ENCODE peak calls at places on chromosomes 3 and 15, in eight cellular contexts. N is K562, U is gastrocnemius medialis, F is HCT116, D is body of pancreas, J is adrenal gland, Q is prostate gland, A is uterus. G is an unnamed sample. For H3K4me1, the result is how much of the 10 kb centered on the place peaks cover.

GRCh38 chr3:124796477-124796876 is 66.2 kb downstream of the UMPS start:
- DNase-seq in N (no peak), U (no peak), F (no peak), D (no peak), J (no peak), Q (no peak), A (no peak), G (no peak)

GRCh38 chr3:115401298-115401697 is 222.0 kb upstream of the GAP43 start:
- DNase-seq in N (no peak), U (no peak), F (no peak), D (no peak), J (no peak), Q (no peak), A (no peak), G (no peak)

GRCh38 chr3:51392301-51393095 is 1.4 kb downstream of the RBM15B start:
- DNase-seq in N (no peak), U (no peak), F (no peak), D (no peak), J (peak), Q (no peak), A (no peak), G (no peak)

GRCh38 chr3:126923423-126923822 is 59.5 kb upstream of the PLXNA1 start:
- DNase-seq in N (no peak), U (no peak), F (no peak), D (no peak), J (no peak), Q (no peak), A (no peak), G (no peak)

GRCh38 chr3:155391104-155391503 is 97.6 kb upstream of the STRIT1 start:
- DNase-seq in N (no peak), U (no peak), F (no peak), D (no peak), J (no peak), Q (no peak), A (no peak), G (no peak)

GRCh38 chr3:71101581-71101980 is 481.9 kb downstream of the FOXP1 start:
- DNase-seq in N (no peak), U (no peak), F (no peak), D (no peak), J (no peak), Q (no peak), A (no peak), G (no peak)

GRCh38 chr3:197809356-197810020 is 18.4 kb downstream of the LRCH3 start:
- DNase-seq in N (no peak), U (no peak), F (no peak), D (no peak), J (no peak), Q (no peak), A (no peak), G (no peak)

GRCh38 chr15:66039117-66039860 is 170.0 kb downstream of the RAB11A start:
- DNase-seq in N (no peak), U (no peak), F (no peak), D (no peak), J (no peak), Q (no peak), A (no peak), G (no peak)

GRCh38 chr15:84901540-84901939 is 17.1 kb downstream of the SLC28A1 start:
- DNase-seq in N (no peak), U (no peak), F (no peak), D (no peak), J (no peak), Q (no peak), A (no peak), G (no peak)

GRCh38 chr3:129453732-129454131 is 13.7 kb downstream of the IFT122 start:
- DNase-seq in N (no peak), U (no peak), F (no peak), D (no peak), J (peak), Q (no peak), A (no peak), G (no peak)

GRCh38 chr3:94440767-94441493 is 378.1 kb downstream of the NSUN3 start:
- DNase-seq in N (no peak), U (no peak), F (no peak), D (no peak), J (no peak), Q (no peak), A (no peak), G (no peak)

GRCh38 chr3:151562901-151563300 is 102.0 kb upstream of the IGSF10 start:
- DNase-seq in N (no peak), U (no peak), F (no peak), D (no peak), J (no peak), Q (no peak), A (no peak), G (no peak)

GRCh38 chr3:101676765-101677435 is at the start of gene ZBTB11:
- DNase-seq in N (peak), U (peak), F (peak), D (peak), J (peak), Q (peak), A (peak), G (peak)

GRCh38 chr15:73564255-73564654 is 68.9 kb downstream of the NPTN start:
- DNase-seq in N (peak), U (peak), F (peak), D (peak), J (no peak), Q (peak), A (no peak), G (no peak)

GRCh38 chr3:65356331-65357286 is 668.8 kb upstream of the ADAMTS9 start:
- DNase-seq in N (no peak), U (no peak), F (no peak), D (no peak), J (no peak), Q (no peak), A (no peak), G (no peak)

GRCh38 chr15:43134157-43134637 is 811 bp downstream of the TMEM62 start:
- DNase-seq in N (peak), U (no peak), F (no peak), D (no peak), J (no peak), Q (no peak), A (no peak), G (no peak)

GRCh38 chr15:62639906-62640605 is 402.5 kb upstream of the TPM1 start:
- DNase-seq in N (no peak), U (no peak), F (no peak), D (no peak), J (no peak), Q (no peak), A (no peak), G (no peak)

GRCh38 chr15:29685156-29686078 is 136.9 kb downstream of the TJP1 start:
- DNase-seq in N (no peak), U (no peak), F (no peak), D (no peak), J (no peak), Q (no peak), A (no peak), G (no peak)

GRCh38 chr3:42032693-42033349 is 58.3 kb upstream of the TRAK1 start:
- DNase-seq in N (no peak), U (peak), F (no peak), D (peak), J (peak), Q (peak), A (peak), G (peak)

DNA sequence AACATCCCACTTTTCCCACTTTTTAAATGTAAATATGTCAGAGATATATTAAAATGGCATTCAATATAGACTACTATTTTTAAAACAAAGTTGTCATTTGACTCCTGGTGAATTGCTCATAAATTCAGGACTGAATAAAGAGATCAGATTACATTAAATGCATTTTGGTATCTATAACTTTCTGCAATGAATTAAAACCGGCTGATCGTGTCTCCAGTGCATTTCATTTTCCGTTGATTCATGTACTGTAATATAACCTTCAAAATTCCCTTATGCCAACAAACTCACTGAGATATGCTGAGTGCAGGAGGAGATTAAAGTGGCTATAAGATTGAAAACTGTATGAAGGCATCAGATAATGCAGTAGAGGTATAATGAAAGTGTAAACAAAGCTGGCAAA is 361.1 kb upstream of the CDIN1 start:
- DNase-seq in N (no peak), U (no peak), F (no peak), D (no peak), J (no peak), Q (no peak), A (no peak), G (no peak)
- TF ChIP-seq POLR2A in N (no peak), U (no peak), F (no peak), D (no peak), J (no peak), Q (no peak), A (no peak), G (no peak)

DNA sequence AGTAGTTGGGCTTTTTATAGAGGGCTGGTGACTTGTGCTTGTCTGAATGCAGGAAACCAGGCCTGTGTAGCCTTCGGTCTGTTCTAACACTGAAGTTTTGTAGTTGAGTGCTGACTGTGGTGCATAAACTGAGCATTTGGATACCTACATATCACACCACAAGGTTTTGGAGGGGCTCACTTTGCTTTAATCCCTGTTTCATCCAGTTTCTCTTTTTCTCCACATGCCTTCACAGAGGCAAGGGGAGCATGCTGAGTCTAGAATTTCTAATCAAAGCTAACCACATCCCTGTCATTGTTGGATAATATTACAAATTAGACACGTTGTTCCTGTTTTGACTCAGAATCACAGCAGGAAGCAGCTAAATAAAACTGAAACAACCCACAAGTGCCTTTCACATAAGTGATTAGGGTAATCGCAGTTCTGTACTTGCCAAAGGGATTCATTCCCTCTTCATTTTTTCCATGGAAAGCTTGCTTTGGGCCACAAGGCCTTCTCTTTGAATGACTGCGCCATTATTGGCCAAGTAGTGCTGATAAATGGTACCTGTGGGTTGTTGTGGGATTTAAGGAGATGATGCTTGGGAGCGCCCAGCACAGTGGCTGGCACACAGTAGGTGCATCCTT is 48.9 kb downstream of the TGFBR2 start:
- DNase-seq in N (no peak), U (no peak), F (no peak), D (no peak), J (no peak), Q (no peak), A (no peak), G (no peak)
- H3K4me1 ChIP-seq in N (under half), U (under half), F (half or more), D (under half), J (half or more), Q (under half), A (under half), G (under half)

GRCh38 chr3:32391643-32392529 is at the start of gene CMTM7:
- DNase-seq in N (peak), U (peak), F (peak), D (peak), J (peak), Q (peak), A (peak), G (peak)
- TF ChIP-seq POLR2A in N (no peak), U (peak), F (peak), D (peak), J (peak), Q (peak), A (peak), G (peak)

DNA sequence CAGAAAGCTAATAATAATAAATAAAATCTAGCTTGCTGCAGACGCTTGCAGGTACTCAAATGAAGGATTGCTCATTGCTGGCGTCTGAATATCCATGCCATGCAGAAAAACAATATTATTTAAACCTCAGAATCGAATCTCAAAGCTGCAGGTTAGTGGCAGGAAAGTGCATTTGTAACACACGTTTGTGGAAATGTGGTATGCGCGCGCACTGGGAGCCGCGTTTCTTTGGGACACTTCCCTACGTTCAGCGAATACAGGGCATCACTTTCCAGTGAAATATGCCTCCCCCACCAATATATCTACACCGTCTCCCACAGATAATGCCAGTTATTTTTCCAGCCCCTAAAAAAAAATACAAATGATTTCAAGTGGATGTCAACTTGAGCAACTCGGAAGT is 37.1 kb downstream of the ZIC4 start:
- DNase-seq in N (no peak), U (no peak), F (no peak), D (no peak), J (no peak), Q (no peak), A (no peak), G (no peak)
- H3K4me1 ChIP-seq in N (under half), U (under half), F (under half), D (under half), J (under half), Q (under half), A (under half), G (under half)

GRCh38 chr15:99386429-99386828 is 135.1 kb downstream of the LRRC28 start:
- DNase-seq in N (no peak), U (no peak), F (no peak), D (no peak), J (no peak), Q (no peak), A (no peak), G (no peak)
- TF ChIP-seq POLR2A in N (no peak), U (no peak), F (no peak), D (no peak), J (no peak), Q (no peak), A (no peak), G (no peak)

GRCh38 chr15:70492240-70493177 is 270.8 kb downstream of the UACA start:
- DNase-seq in N (no peak), U (peak), F (no peak), D (peak), J (peak), Q (no peak), A (no peak), G (peak)

GRCh38 chr15:70494861-70495571 is 268.3 kb downstream of the UACA start:
- DNase-seq in N (no peak), U (no peak), F (no peak), D (no peak), J (no peak), Q (no peak), A (no peak), G (no peak)

GRCh38 chr15:70494529-70494860 is 268.9 kb downstream of the UACA start:
- DNase-seq in N (no peak), U (no peak), F (no peak), D (no peak), J (no peak), Q (no peak), A (no peak), G (no peak)

GRCh38 chr15:70493376-70493775 is 270.0 kb downstream of the UACA start:
- DNase-seq in N (no peak), U (no peak), F (no peak), D (no peak), J (no peak), Q (no peak), A (no peak), G (no peak)

GRCh38 chr15:70493787-70494514 is 269.4 kb downstream of the UACA start:
- DNase-seq in N (no peak), U (no peak), F (no peak), D (no peak), J (no peak), Q (no peak), A (no peak), G (no peak)
- H3K4me1 ChIP-seq in N (under half), U (under half), F (under half), D (under half), J (under half), Q (under half), A (under half), G (under half)

GRCh38 chr15:40379374-40379773 is 3.1 kb upstream of the KNSTRN start:
- DNase-seq in N (no peak), U (no peak), F (no peak), D (peak), J (no peak), Q (no peak), A (no peak), G (no peak)

GRCh38 chr15:40379853-40380252 is 2.7 kb upstream of the KNSTRN start:
- DNase-seq in N (peak), U (peak), F (peak), D (peak), J (peak), Q (no peak), A (no peak), G (peak)

GRCh38 chr15:40380636-40381035 is 1.9 kb upstream of the KNSTRN start:
- DNase-seq in N (no peak), U (no peak), F (no peak), D (no peak), J (no peak), Q (no peak), A (no peak), G (no peak)

GRCh38 chr15:40381818-40382529 is 547 bp upstream of the KNSTRN start:
- DNase-seq in N (no peak), U (no peak), F (no peak), D (no peak), J (no peak), Q (no peak), A (no peak), G (no peak)

GRCh38 chr15:40382580-40383456 is at the start of gene KNSTRN:
- DNase-seq in N (peak), U (peak), F (peak), D (peak), J (peak), Q (peak), A (peak), G (peak)
- TF ChIP-seq POLR2A in N (peak), U (peak), F (peak), D (peak), J (peak), Q (no peak), A (peak), G (peak)

GRCh38 chr15:77670558-77671148 is 37.9 kb upstream of the LINGO1 start:
- DNase-seq in N (no peak), U (no peak), F (no peak), D (no peak), J (no peak), Q (no peak), A (no peak), G (no peak)
- H3K4me1 ChIP-seq in N (under half), U (under half), F (under half), D (under half), J (under half), Q (under half), A (under half), G (under half)

GRCh38 chr3:60998855-60999254 is 252.4 kb downstream of the FHIT start:
- DNase-seq in N (no peak), U (no peak), F (no peak), D (no peak), J (no peak), Q (no peak), A (no peak), G (no peak)
- TF ChIP-seq POLR2A in N (no peak), U (no peak), F (no peak), D (no peak), J (no peak), Q (no peak), A (no peak), G (no peak)

DNA sequence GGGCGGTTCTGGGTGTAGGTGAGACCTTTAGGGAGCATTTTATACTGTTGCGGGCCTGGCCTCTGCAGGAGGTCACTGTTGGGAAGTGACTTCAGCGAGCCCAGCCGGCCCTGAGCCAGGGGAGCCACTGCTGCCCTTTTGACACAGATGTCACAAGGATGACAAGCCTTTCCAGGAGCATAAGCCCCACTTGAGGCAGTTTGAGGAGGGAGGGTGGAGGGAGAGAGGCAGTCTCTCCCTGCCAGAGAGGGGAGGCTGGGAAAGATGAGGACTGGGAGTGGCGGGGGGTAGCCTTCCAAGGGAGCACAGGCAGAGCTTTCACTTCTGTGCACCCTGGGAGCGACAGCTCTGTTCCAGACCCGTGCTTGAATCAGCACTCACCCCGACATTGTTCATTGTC is 31.0 kb downstream of the IRAK2 start:
- DNase-seq in N (peak), U (peak), F (no peak), D (no peak), J (peak), Q (no peak), A (no peak), G (peak)
- H3K4me1 ChIP-seq in N (half or more), U (half or more), F (half or more), D (under half), J (half or more), Q (under half), A (under half), G (under half)

G was measured in right lobe of liver.